ENCODE peak calls at places on chromosomes 6 and 20, in six cellular contexts. I is H1, B is PC-3, Q is endothelial cell of umbilical vein, V is PC-9, K is fibroblast of lung. S is an unnamed sample.

GRCh38 chr6:31366693-31367470 is 9.9 kb upstream of the HLA-B start:
- DNase-seq in I (peak), B (peak), Q (peak), V (peak), K (peak), S (peak)

GRCh38 chr20:32972181-32973076 is 31.8 kb downstream of the SUN5 start:
- DNase-seq in I (no peak), B (no peak), Q (peak), V (no peak), K (no peak), S (peak)

GRCh38 chr6:14625173-14625895 is 507.8 kb downstream of the CD83 start:
- DNase-seq in I (no peak), B (no peak), Q (no peak), V (no peak), K (no peak), S (no peak)

GRCh38 chr6:42704251-42704936 is 18.0 kb downstream of the PRPH2 start:
- DNase-seq in I (no peak), B (no peak), Q (no peak), V (no peak), K (no peak), S (no peak)

GRCh38 chr6:26056583-26057350 is 30.5 kb upstream of the HFE start:
- DNase-seq in I (no peak), B (peak), Q (peak), V (peak), K (peak), S (peak)

GRCh38 chr6:136437246-136437645 is 113.0 kb downstream of the MAP7 start:
- DNase-seq in I (no peak), B (no peak), Q (no peak), V (no peak), K (no peak), S (no peak)

GRCh38 chr6:125190667-125191066 is 37.1 kb downstream of the TPD52L1 start:
- DNase-seq in I (no peak), B (no peak), Q (no peak), V (no peak), K (no peak), S (no peak)

GRCh38 chr20:31595654-31596411 is 9.3 kb upstream of the ID1 start:
- DNase-seq in I (peak), B (peak), Q (peak), V (peak), K (peak), S (no peak)

GRCh38 chr20:59177266-59178250 is 13.9 kb downstream of the ZNF831 start:
- DNase-seq in I (no peak), B (no peak), Q (no peak), V (no peak), K (no peak), S (no peak)

GRCh38 chr6:16711551-16712249 is 49.6 kb downstream of the ATXN1 start:
- DNase-seq in I (no peak), B (peak), Q (peak), V (peak), K (no peak), S (no peak)

GRCh38 chr6:35507221-35507620 is 5.5 kb downstream of the TULP1 start:
- DNase-seq in I (no peak), B (no peak), Q (no peak), V (no peak), K (no peak), S (no peak)

GRCh38 chr6:87436435-87436834 is 28.7 kb downstream of the CFAP206 start:
- DNase-seq in I (peak), B (peak), Q (peak), V (peak), K (peak), S (peak)

GRCh38 chr20:24998631-24999445 is 6.3 kb upstream of the APMAP start:
- DNase-seq in I (no peak), B (no peak), Q (no peak), V (no peak), K (no peak), S (no peak)

GRCh38 chr6:90790058-90790457 is 203.2 kb upstream of the MAP3K7 start:
- DNase-seq in I (no peak), B (no peak), Q (no peak), V (no peak), K (no peak), S (no peak)

DNA sequence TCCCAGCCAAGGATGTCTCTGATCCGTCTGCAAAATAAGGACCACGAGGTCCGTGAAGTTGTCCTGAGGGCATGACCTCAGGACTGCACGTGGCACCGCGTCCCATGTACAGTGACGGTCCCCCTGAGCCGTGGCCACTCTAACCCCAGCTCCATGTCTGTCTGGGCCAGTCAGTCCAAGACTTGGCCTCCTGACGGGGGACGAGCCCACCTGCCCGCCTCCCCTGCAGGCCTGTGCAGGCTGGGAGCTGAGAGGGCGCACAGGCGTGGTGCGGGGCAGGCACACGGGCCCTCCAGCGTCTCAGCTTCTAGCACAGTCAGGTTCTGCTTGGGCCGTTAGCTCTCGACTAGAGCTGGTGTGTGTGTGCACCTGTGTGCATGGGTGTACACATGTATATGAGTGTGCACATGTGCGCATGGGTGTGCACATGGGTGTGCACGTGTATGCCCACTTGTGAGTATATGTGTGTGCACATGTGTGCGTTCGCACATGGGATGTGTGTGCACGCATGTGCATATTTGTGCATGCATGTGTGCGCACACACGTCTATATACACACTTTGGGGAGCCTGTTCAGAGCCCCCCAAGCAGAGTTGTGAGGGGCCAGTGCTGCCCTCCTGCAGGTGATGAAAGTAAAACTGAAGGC is 307.0 kb downstream of the TAF4 start:
- DNase-seq in I (no peak), B (no peak), Q (no peak), V (no peak), K (no peak), S (no peak)
- H2AFZ ChIP-seq in I (no peak), B (no peak), Q (no peak), V (no peak), K (no peak), S (no peak)

GRCh38 chr6:82362144-82362543 is 1.5 kb upstream of the TPBG start:
- DNase-seq in I (no peak), B (no peak), Q (no peak), V (no peak), K (no peak), S (no peak)

GRCh38 chr6:82364087-82365010 is 732 bp downstream of the TPBG start:
- DNase-seq in I (no peak), B (peak), Q (peak), V (peak), K (peak), S (no peak)

GRCh38 chr6:82365011-82365751 is 1.6 kb downstream of the TPBG start:
- DNase-seq in I (no peak), B (peak), Q (peak), V (peak), K (peak), S (no peak)

GRCh38 chr6:82362868-82363267 is 749 bp upstream of the TPBG start:
- DNase-seq in I (no peak), B (peak), Q (no peak), V (no peak), K (peak), S (no peak)

GRCh38 chr6:82363368-82364086 is at the start of gene TPBG:
- DNase-seq in I (peak), B (peak), Q (peak), V (peak), K (peak), S (no peak)
- TF ChIP-seq EZH2 in I (no peak), B (no peak), Q (peak), V (no peak), K (no peak), S (no peak)

DNA sequence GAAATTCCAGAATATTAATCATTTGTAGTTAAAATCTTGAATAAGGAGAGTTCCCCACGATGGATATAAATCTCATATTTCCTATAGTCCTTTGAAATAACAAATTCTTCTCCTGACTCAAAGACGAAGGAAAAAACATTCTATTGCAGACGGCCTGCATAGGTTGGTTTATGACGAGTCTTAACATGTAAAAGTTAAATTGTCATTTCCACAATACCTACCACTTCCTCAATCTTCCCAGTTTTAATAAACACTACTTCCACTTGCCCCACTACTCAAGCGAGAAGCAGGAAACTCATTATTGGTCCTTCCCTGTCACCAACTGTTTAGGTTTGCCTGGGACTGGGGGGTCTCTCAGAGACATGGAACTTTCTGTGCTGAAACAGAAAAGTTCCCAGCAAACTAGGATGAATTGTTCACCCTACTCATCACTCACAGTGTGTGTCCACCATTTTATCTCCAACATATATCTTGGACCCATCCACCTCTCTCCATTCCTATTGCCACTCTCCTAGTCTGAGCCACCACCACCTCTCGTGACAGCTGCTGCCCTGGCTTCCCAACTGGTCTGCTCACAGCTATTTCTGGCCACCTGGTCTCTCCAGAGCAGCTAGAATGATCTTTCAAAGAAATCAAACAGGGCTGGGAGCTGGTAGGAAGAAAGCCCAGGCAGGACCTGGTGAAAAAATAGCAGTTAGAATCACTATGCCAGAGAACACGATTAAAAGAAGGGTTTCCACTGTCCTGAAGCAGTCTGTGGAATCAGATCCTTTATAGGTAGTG is 15.1 kb upstream of the ZSCAN9 start:
- DNase-seq in I (no peak), B (no peak), Q (no peak), V (no peak), K (no peak), S (no peak)
- H2AFZ ChIP-seq in I (no peak), B (no peak), Q (no peak), V (peak), K (no peak), S (no peak)

GRCh38 chr20:22572023-22572422 is 12.3 kb downstream of the FOXA2 start:
- DNase-seq in I (no peak), B (no peak), Q (no peak), V (no peak), K (no peak), S (no peak)
- TF ChIP-seq EZH2 in I (peak), B (no peak), Q (no peak), V (no peak), K (no peak), S (no peak)

GRCh38 chr6:34276191-34276590 is 27.4 kb upstream of the SMIM29 start:
- DNase-seq in I (no peak), B (no peak), Q (no peak), V (no peak), K (no peak), S (no peak)
- H2AFZ ChIP-seq in I (no peak), B (no peak), Q (no peak), V (no peak), K (no peak), S (no peak)

DNA sequence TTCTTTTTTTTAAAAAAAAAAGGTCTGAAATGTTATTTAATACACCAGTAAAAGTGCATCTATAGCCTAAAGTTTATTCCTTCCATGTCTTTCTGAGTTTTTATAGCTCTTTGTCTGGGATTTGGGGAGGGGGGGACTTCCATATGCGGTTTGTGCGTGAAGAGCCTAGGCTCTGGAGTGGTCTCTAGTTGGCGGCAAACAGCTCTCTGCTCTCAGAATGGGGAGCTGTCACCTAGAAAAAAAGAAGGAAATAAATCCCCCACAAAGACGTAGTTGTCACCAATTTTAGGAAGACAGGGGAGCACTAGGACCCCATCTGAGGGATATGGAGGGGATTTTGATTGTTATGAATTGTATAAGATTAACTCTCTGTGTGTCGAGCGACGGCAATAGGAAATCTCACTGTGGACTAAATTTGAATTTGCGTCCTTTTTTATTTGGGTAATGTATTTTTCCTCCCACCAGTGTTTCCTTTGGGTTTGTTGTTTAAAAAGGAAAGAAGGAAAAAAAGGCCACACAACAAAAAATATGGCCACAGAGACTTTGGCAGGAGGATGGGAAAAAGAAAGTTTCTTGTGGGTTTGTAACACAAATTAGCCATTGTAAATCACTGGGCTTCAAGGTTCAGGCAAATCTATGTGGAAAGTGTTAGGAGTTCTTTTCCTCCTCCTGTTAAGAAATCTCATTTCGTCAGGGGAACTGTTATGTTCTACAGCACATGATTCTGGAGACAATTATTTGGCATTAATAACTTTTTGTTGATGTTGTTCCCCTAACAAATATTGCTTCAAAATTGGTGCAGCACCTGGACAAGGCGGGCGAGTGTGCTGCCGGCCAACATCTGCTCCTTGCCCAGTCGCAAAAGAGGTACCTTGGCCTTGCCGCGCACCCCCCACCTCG is 7.5 kb downstream of the POU3F2 start:
- DNase-seq in I (no peak), B (no peak), Q (no peak), V (no peak), K (peak), S (no peak)
- TF ChIP-seq EZH2 in I (peak), B (no peak), Q (no peak), V (no peak), K (no peak), S (no peak)

GRCh38 chr20:51070635-51071034 is 47.7 kb upstream of the KCNG1 start:
- DNase-seq in I (no peak), B (no peak), Q (no peak), V (no peak), K (no peak), S (no peak)
- H2AFZ ChIP-seq in I (peak), B (no peak), Q (no peak), V (no peak), K (no peak), S (no peak)

GRCh38 chr6:1605822-1606532 is 3.7 kb upstream of the FOXC1 start:
- DNase-seq in I (no peak), B (no peak), Q (no peak), V (no peak), K (no peak), S (no peak)
- TF ChIP-seq EZH2 in I (peak), B (no peak), Q (no peak), V (no peak), K (peak), S (no peak)